ENCODE peak calls at places on chromosomes 12 and 14, in nine cellular contexts. One of them, this sample, is unnamed.
A peak's percentile ranks its signal among the peaks of the same experiment; 100 is the strongest.

GRCh38 chr12:28851781-28852180 is 297.3 kb upstream of the FAR2 start:
- DNase-seq in fibroblast of mammary gland: no peak
- DNase-seq in HFF-Myc: no peak
- DNase-seq in RCC 7860: no peak
- DNase-seq in fibroblast of lung: peak; percentile 55
- DNase-seq in SW 1271: no peak
- DNase-seq in NCI-H1694 treated with DMSO at 0.1 percent for 48 hours: no peak
- DNase-seq in stimulated activated CD4-positive, alpha-beta T cell treated with anti-CD3 and anti-CD28 coated beads, Interleukin-12 subunit alpha, Interleukin-12 subunit beta, amount 100 ng/mL, for 24 hours: no peak
- DNase-seq in stomach: no peak
- DNase-seq in this sample: no peak

GRCh38 chr14:106831322-106831720 is 1304.9 kb downstream of the TMEM121 start:
- DNase-seq in fibroblast of mammary gland: peak; percentile 6
- DNase-seq in HFF-Myc: no peak
- DNase-seq in RCC 7860: no peak
- DNase-seq in fibroblast of lung: no peak
- DNase-seq in SW 1271: no peak
- DNase-seq in NCI-H1694 treated with DMSO at 0.1 percent for 48 hours: no peak
- DNase-seq in stimulated activated CD4-positive, alpha-beta T cell treated with anti-CD3 and anti-CD28 coated beads, Interleukin-12 subunit alpha, Interleukin-12 subunit beta, amount 100 ng/mL, for 24 hours: peak; percentile 28
- DNase-seq in stomach: no peak
- DNase-seq in this sample: no peak

GRCh38 chr12:101915856-101916255 is 38.5 kb downstream of the DRAM1 start:
- DNase-seq in fibroblast of mammary gland: no peak
- DNase-seq in HFF-Myc: no peak
- DNase-seq in RCC 7860: peak; percentile 55
- DNase-seq in fibroblast of lung: no peak
- DNase-seq in SW 1271: no peak
- DNase-seq in NCI-H1694 treated with DMSO at 0.1 percent for 48 hours: no peak
- DNase-seq in stimulated activated CD4-positive, alpha-beta T cell treated with anti-CD3 and anti-CD28 coated beads, Interleukin-12 subunit alpha, Interleukin-12 subunit beta, amount 100 ng/mL, for 24 hours: no peak
- DNase-seq in stomach: no peak
- DNase-seq in this sample: no peak

GRCh38 chr12:94157891-94158495 is 9.6 kb downstream of the PLXNC1 start:
- DNase-seq in fibroblast of mammary gland: no peak
- DNase-seq in HFF-Myc: no peak
- DNase-seq in RCC 7860: no peak
- DNase-seq in fibroblast of lung: no peak
- DNase-seq in SW 1271: no peak
- DNase-seq in NCI-H1694 treated with DMSO at 0.1 percent for 48 hours: no peak
- DNase-seq in stimulated activated CD4-positive, alpha-beta T cell treated with anti-CD3 and anti-CD28 coated beads, Interleukin-12 subunit alpha, Interleukin-12 subunit beta, amount 100 ng/mL, for 24 hours: no peak
- DNase-seq in stomach: no peak
- DNase-seq in this sample: no peak

GRCh38 chr12:8648598-8649205 is 13.9 kb downstream of the MFAP5 start:
- DNase-seq in fibroblast of mammary gland: no peak
- DNase-seq in HFF-Myc: no peak
- DNase-seq in RCC 7860: no peak
- DNase-seq in fibroblast of lung: no peak
- DNase-seq in SW 1271: no peak
- DNase-seq in NCI-H1694 treated with DMSO at 0.1 percent for 48 hours: no peak
- DNase-seq in stimulated activated CD4-positive, alpha-beta T cell treated with anti-CD3 and anti-CD28 coated beads, Interleukin-12 subunit alpha, Interleukin-12 subunit beta, amount 100 ng/mL, for 24 hours: peak; percentile 17
- DNase-seq in stomach: no peak
- DNase-seq in this sample: no peak

GRCh38 chr14:60649815-60650381 is 621 bp upstream of the SIX1 start:
- DNase-seq in fibroblast of mammary gland: peak; percentile 33
- DNase-seq in HFF-Myc: no peak
- DNase-seq in RCC 7860: no peak
- DNase-seq in fibroblast of lung: no peak
- DNase-seq in SW 1271: no peak
- DNase-seq in NCI-H1694 treated with DMSO at 0.1 percent for 48 hours: peak; percentile 51
- DNase-seq in stimulated activated CD4-positive, alpha-beta T cell treated with anti-CD3 and anti-CD28 coated beads, Interleukin-12 subunit alpha, Interleukin-12 subunit beta, amount 100 ng/mL, for 24 hours: no peak
- DNase-seq in stomach: no peak
- DNase-seq in this sample: no peak

GRCh38 chr12:118633071-118633470 is 256.7 kb downstream of the SUDS3 start:
- DNase-seq in fibroblast of mammary gland: no peak
- DNase-seq in HFF-Myc: no peak
- DNase-seq in RCC 7860: no peak
- DNase-seq in fibroblast of lung: no peak
- DNase-seq in SW 1271: no peak
- DNase-seq in NCI-H1694 treated with DMSO at 0.1 percent for 48 hours: no peak
- DNase-seq in stimulated activated CD4-positive, alpha-beta T cell treated with anti-CD3 and anti-CD28 coated beads, Interleukin-12 subunit alpha, Interleukin-12 subunit beta, amount 100 ng/mL, for 24 hours: no peak
- DNase-seq in stomach: no peak
- DNase-seq in this sample: no peak

GRCh38 chr12:49693931-49694439 is 13.2 kb downstream of the FMNL3 start:
- DNase-seq in fibroblast of mammary gland: peak; percentile 31
- DNase-seq in HFF-Myc: no peak
- DNase-seq in RCC 7860: no peak
- DNase-seq in fibroblast of lung: peak; percentile 41
- DNase-seq in SW 1271: no peak
- DNase-seq in NCI-H1694 treated with DMSO at 0.1 percent for 48 hours: no peak
- DNase-seq in stimulated activated CD4-positive, alpha-beta T cell treated with anti-CD3 and anti-CD28 coated beads, Interleukin-12 subunit alpha, Interleukin-12 subunit beta, amount 100 ng/mL, for 24 hours: no peak
- DNase-seq in stomach: no peak
- DNase-seq in this sample: no peak

GRCh38 chr12:56154818-56155217 is 2.4 kb downstream of the MYL6B start:
- DNase-seq in fibroblast of mammary gland: no peak
- DNase-seq in HFF-Myc: no peak
- DNase-seq in RCC 7860: no peak
- DNase-seq in fibroblast of lung: no peak
- DNase-seq in SW 1271: no peak
- DNase-seq in NCI-H1694 treated with DMSO at 0.1 percent for 48 hours: no peak
- DNase-seq in stimulated activated CD4-positive, alpha-beta T cell treated with anti-CD3 and anti-CD28 coated beads, Interleukin-12 subunit alpha, Interleukin-12 subunit beta, amount 100 ng/mL, for 24 hours: no peak
- DNase-seq in stomach: no peak
- DNase-seq in this sample: no peak

GRCh38 chr14:35878272-35879140 is 52.4 kb downstream of the BRMS1L start:
- DNase-seq in fibroblast of mammary gland: peak; percentile 93
- DNase-seq in HFF-Myc: peak; percentile 93
- DNase-seq in RCC 7860: peak; percentile 16
- DNase-seq in fibroblast of lung: peak; percentile 89
- DNase-seq in SW 1271: no peak
- DNase-seq in NCI-H1694 treated with DMSO at 0.1 percent for 48 hours: peak; percentile 50
- DNase-seq in stimulated activated CD4-positive, alpha-beta T cell treated with anti-CD3 and anti-CD28 coated beads, Interleukin-12 subunit alpha, Interleukin-12 subunit beta, amount 100 ng/mL, for 24 hours: no peak
- DNase-seq in stomach: peak; percentile 34
- DNase-seq in this sample: no peak

This sample was measured in body of pancreas.